ENCODE peak calls at places on chromosomes 7 and 10, in five cellular contexts. P, F, W, H and L are unnamed samples.

GRCh38 chr7:29370531-29371314 is 176.1 kb downstream of the CHN2 start:
- DNase-seq in P (no peak), F (peak; percentile 44), W (no peak), H (no peak), L (no peak)

GRCh38 chr10:28149760-28150159 is 150.9 kb upstream of the ODAD2 start:
- DNase-seq in P (no peak), F (no peak), W (no peak), H (no peak), L (no peak)

GRCh38 chr7:29341156-29341555 is 146.6 kb downstream of the CHN2 start:
- DNase-seq in P (no peak), F (no peak), W (no peak), H (no peak), L (no peak)

GRCh38 chr10:119543814-119544642 is 1.5 kb upstream of the RGS10 start:
- DNase-seq in P (no peak), F (no peak), W (no peak), H (no peak), L (no peak)

GRCh38 chr10:124992462-124993344 is 50.8 kb downstream of the ZRANB1 start:
- DNase-seq in P (peak; percentile 42), F (peak; percentile 82), W (peak; percentile 93), H (no peak), L (no peak)

GRCh38 chr7:24851791-24852190 is 94.5 kb upstream of the GSDME start:
- DNase-seq in P (no peak), F (no peak), W (no peak), H (no peak), L (no peak)

GRCh38 chr10:122499491-122499941 is 38.2 kb downstream of the HTRA1 start:
- DNase-seq in P (no peak), F (peak; percentile 41), W (no peak), H (no peak), L (no peak)

GRCh38 chr7:137949416-137950262 is 52.2 kb downstream of the CREB3L2 start:
- DNase-seq in P (no peak), F (no peak), W (no peak), H (no peak), L (no peak)

GRCh38 chr10:13184726-13185514 is 23.6 kb downstream of the MCM10 start:
- DNase-seq in P (no peak), F (no peak), W (no peak), H (no peak), L (peak; percentile 87)

GRCh38 chr10:129472696-129473555 is 5.9 kb downstream of the MGMT start:
- DNase-seq in P (no peak), F (no peak), W (no peak), H (no peak), L (no peak)

GRCh38 chr10:72846225-72846624 is 47.3 kb upstream of the OIT3 start:
- DNase-seq in P (no peak), F (no peak), W (no peak), H (no peak), L (no peak)

GRCh38 chr7:128110641-128111365 is 79.6 kb upstream of the LRRC4 start:
- DNase-seq in P (no peak), F (no peak), W (no peak), H (peak; percentile 29), L (no peak)

GRCh38 chr7:152568972-152569371 is 107.0 kb downstream of the XRCC2 start:
- DNase-seq in P (no peak), F (no peak), W (no peak), H (no peak), L (no peak)

GRCh38 chr7:12650080-12650479 is 37.4 kb upstream of the ARL4A start:
- DNase-seq in P (no peak), F (no peak), W (no peak), H (no peak), L (no peak)

GRCh38 chr10:29941476-29941875 is 117.9 kb downstream of the JCAD start:
- DNase-seq in P (no peak), F (no peak), W (no peak), H (no peak), L (no peak)

GRCh38 chr7:30656611-30657010 is 25.6 kb downstream of the CRHR2 start:
- DNase-seq in P (no peak), F (no peak), W (peak; percentile 8), H (peak; percentile 74), L (no peak)

GRCh38 chr10:72124984-72125383 is 36.6 kb upstream of the SPOCK2 start:
- DNase-seq in P (no peak), F (no peak), W (no peak), H (no peak), L (no peak)

GRCh38 chr7:108202743-108203142 is 72.6 kb upstream of the LAMB4 start:
- DNase-seq in P (no peak), F (no peak), W (no peak), H (no peak), L (no peak)

GRCh38 chr10:117441812-117442443 is 66.7 kb upstream of the PDZD8 start:
- DNase-seq in P (peak; percentile 26), F (no peak), W (no peak), H (no peak), L (no peak)

GRCh38 chr10:88467835-88468485 is 115.2 kb downstream of the RNLS start:
- DNase-seq in P (no peak), F (no peak), W (no peak), H (no peak), L (no peak)

GRCh38 chr7:81482600-81483186 is 287.2 kb downstream of the HGF start:
- DNase-seq in P (peak; percentile 40), F (no peak), W (no peak), H (no peak), L (no peak)

GRCh38 chr7:153087498-153087897 is 327.9 kb downstream of the ACTR3B start:
- DNase-seq in P (no peak), F (no peak), W (no peak), H (no peak), L (no peak)

GRCh38 chr7:103915958-103916357 is 73.5 kb downstream of the RELN start:
- DNase-seq in P (no peak), F (no peak), W (no peak), H (no peak), L (no peak)

GRCh38 chr10:86536294-86536861 is 14.8 kb upstream of the WAPL start:
- DNase-seq in P (peak; percentile 19), F (no peak), W (no peak), H (no peak), L (peak; percentile 24)

GRCh38 chr7:130943336-130943901 is 209.4 kb upstream of the KLF14 start:
- DNase-seq in P (no peak), F (peak; percentile 58), W (no peak), H (no peak), L (no peak)

GRCh38 chr7:142134944-142135343 is 23.4 kb downstream of the MGAM2 start:
- DNase-seq in P (no peak), F (peak; percentile 16), W (no peak), H (no peak), L (no peak)

GRCh38 chr10:127919418-127920191 is 12.7 kb downstream of the PTPRE start:
- DNase-seq in P (no peak), F (no peak), W (no peak), H (no peak), L (no peak)

GRCh38 chr10:19302117-19302516 is 253.5 kb downstream of the MALRD1 start:
- DNase-seq in P (no peak), F (no peak), W (no peak), H (no peak), L (no peak)

GRCh38 chr10:10959666-10960065 is 58.0 kb upstream of the CELF2 start:
- DNase-seq in P (peak; percentile 70), F (no peak), W (no peak), H (no peak), L (no peak)

GRCh38 chr10:62626817-62627216 is 177.7 kb upstream of the ADO start:
- DNase-seq in P (no peak), F (no peak), W (no peak), H (no peak), L (no peak)

GRCh38 chr7:24718431-24718831 is 38.8 kb downstream of the GSDME start:
- DNase-seq in P (no peak), F (no peak), W (no peak), H (no peak), L (no peak)

GRCh38 chr10:23891301-23891700 is 317.6 kb upstream of the KIAA1217 start:
- DNase-seq in P (no peak), F (no peak), W (no peak), H (no peak), L (no peak)

GRCh38 chr7:99919814-99920618 is 686 bp upstream of the TRIM4 start:
- DNase-seq in P (no peak), F (no peak), W (no peak), H (no peak), L (no peak)

GRCh38 chr7:99923200-99923599 is 3.9 kb upstream of the TRIM4 start:
- DNase-seq in P (no peak), F (no peak), W (no peak), H (no peak), L (no peak)

GRCh38 chr7:99918959-99919813 is at the start of gene TRIM4:
- DNase-seq in P (peak; percentile 97), F (peak; percentile 91), W (peak; percentile 93), H (peak; percentile 96), L (peak; percentile 89)
- TF ChIP-seq CTCF in P (peak; percentile 22), F (no peak), W (no peak), H (no peak), L (peak; percentile 34)

GRCh38 chr10:113052076-113052830 is 102.2 kb downstream of the TCF7L2 start:
- DNase-seq in P (peak; percentile 2), F (no peak), W (no peak), H (no peak), L (no peak)
- TF ChIP-seq CTCF in P (peak; percentile 2), F (no peak), W (no peak), H (no peak), L (no peak)

GRCh38 chr10:55668326-55668922 is 692.6 kb downstream of the ZWINT start:
- DNase-seq in P (peak; percentile 41), F (no peak), W (no peak), H (no peak), L (no peak)
- TF ChIP-seq CTCF in P (peak; percentile 50), F (no peak), W (no peak), H (no peak), L (no peak)

DNA sequence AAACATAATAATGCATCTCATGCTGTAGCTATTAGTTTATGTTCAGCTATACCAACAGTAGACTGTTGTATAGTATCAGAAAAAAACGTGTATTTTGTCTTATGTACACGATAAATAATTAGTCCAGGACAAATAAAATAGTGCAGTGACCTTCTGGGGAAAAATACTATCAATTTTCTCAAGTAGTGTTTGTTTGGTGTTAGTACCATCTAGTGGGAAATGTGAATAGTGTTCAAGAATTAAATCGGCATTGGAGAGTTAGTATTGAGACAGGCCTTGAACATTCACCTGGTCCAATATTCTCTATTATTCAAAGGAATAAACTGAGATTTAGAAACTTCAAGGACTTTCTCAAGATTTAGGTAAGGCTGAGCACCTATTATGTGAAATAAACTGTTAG is 21.7 kb upstream of the OR2A5 start:
- DNase-seq in P (no peak), F (no peak), W (no peak), H (no peak), L (no peak)
- TF ChIP-seq CTCF in P (no peak), F (no peak), W (peak; percentile 63), H (no peak), L (peak; percentile 27)

GRCh38 chr10:133307776-133308430 is 769 bp downstream of the TUBGCP2 start:
- DNase-seq in P (peak; percentile 86), F (peak; percentile 98), W (peak; percentile 75), H (no peak), L (peak; percentile 65)
- TF ChIP-seq CTCF in P (peak; percentile 86), F (peak; percentile 64), W (no peak), H (peak; percentile 54), L (peak; percentile 50)